ENCODE peak calls at places on chromosomes 13 and 19, in seven cellular contexts. P, N, U, T, M, S and A are unnamed samples.

GRCh38 chr19:16213076-16213475 is 15.4 kb downstream of the AP1M1 start:
- DNase-seq in P (no peak), N (no peak), U (peak; percentile 23), T (no peak), M (no peak), S (no peak), A (no peak)

GRCh38 chr13:50592412-50593145 is 250.9 kb downstream of the DLEU7 start:
- DNase-seq in P (no peak), N (no peak), U (peak; percentile 77), T (no peak), M (no peak), S (no peak), A (no peak)

GRCh38 chr19:55452381-55453325 is 8.8 kb downstream of the ISOC2 start:
- DNase-seq in P (peak; percentile 24), N (no peak), U (peak; percentile 42), T (peak; percentile 72), M (peak; percentile 80), S (peak; percentile 80), A (peak; percentile 97)

GRCh38 chr13:103866041-103866440 is 799.8 kb upstream of the SLC10A2 start:
- DNase-seq in P (no peak), N (no peak), U (no peak), T (no peak), M (no peak), S (no peak), A (no peak)

GRCh38 chr19:54155694-54156093 is 3.8 kb downstream of the LENG1 start:
- DNase-seq in P (no peak), N (no peak), U (no peak), T (no peak), M (no peak), S (no peak), A (no peak)

GRCh38 chr13:27289016-27289665 is 18.5 kb downstream of the RASL11A start:
- DNase-seq in P (no peak), N (no peak), U (no peak), T (no peak), M (no peak), S (no peak), A (peak; percentile 58)

GRCh38 chr19:3082331-3082730 is 11.8 kb upstream of the GNA11 start:
- DNase-seq in P (no peak), N (no peak), U (no peak), T (no peak), M (no peak), S (no peak), A (no peak)

GRCh38 chr13:113489171-113489548 is 1.4 kb downstream of the DCUN1D2 start:
- DNase-seq in P (no peak), N (no peak), U (no peak), T (no peak), M (no peak), S (no peak), A (no peak)

GRCh38 chr13:33138441-33138840 is 122.2 kb downstream of the KL start:
- DNase-seq in P (no peak), N (no peak), U (no peak), T (no peak), M (no peak), S (no peak), A (no peak)

GRCh38 chr13:65453982-65454381 is 1776.2 kb downstream of the PCDH9 start:
- DNase-seq in P (no peak), N (no peak), U (no peak), T (no peak), M (no peak), S (no peak), A (no peak)

GRCh38 chr19:44939668-44940067 is 2.4 kb upstream of the APOC4 start:
- DNase-seq in P (no peak), N (no peak), U (no peak), T (no peak), M (no peak), S (no peak), A (no peak)

GRCh38 chr19:6092329-6093286 is 17.7 kb downstream of the RFX2 start:
- DNase-seq in P (no peak), N (no peak), U (peak; percentile 87), T (peak; percentile 74), M (peak; percentile 98), S (peak; percentile 74), A (peak; percentile 66)

GRCh38 chr13:30906411-30906990 is 430 bp downstream of the MEDAG start:
- DNase-seq in P (no peak), N (no peak), U (peak; percentile 22), T (no peak), M (peak; percentile 81), S (no peak), A (no peak)

GRCh38 chr13:33235564-33235963 is 50.0 kb downstream of the STARD13 start:
- DNase-seq in P (no peak), N (no peak), U (peak; percentile 55), T (no peak), M (no peak), S (no peak), A (no peak)

GRCh38 chr13:62320129-62320724 is 904.6 kb upstream of the PCDH20 start:
- DNase-seq in P (no peak), N (no peak), U (peak; percentile 5), T (no peak), M (no peak), S (peak; percentile 54), A (peak; percentile 13)

GRCh38 chr19:44401108-44401786 is at the start of gene ZNF285:
- DNase-seq in P (peak; percentile 50), N (peak; percentile 76), U (peak; percentile 97), T (peak; percentile 84), M (peak; percentile 84), S (no peak), A (peak; percentile 87)

GRCh38 chr19:18205180-18205915 is 1.5 kb upstream of the RAB3A start:
- DNase-seq in P (peak; percentile 23), N (peak; percentile 72), U (peak; percentile 79), T (peak; percentile 91), M (peak; percentile 91), S (no peak), A (peak; percentile 58)

GRCh38 chr19:32363175-32363574 is 17.8 kb downstream of the ZNF507 start:
- DNase-seq in P (no peak), N (no peak), U (no peak), T (no peak), M (no peak), S (no peak), A (no peak)

GRCh38 chr13:26656919-26657318 is 99.4 kb downstream of the WASF3 start:
- DNase-seq in P (no peak), N (no peak), U (peak; percentile 74), T (no peak), M (no peak), S (no peak), A (no peak)

GRCh38 chr19:17680235-17680722 is 7.9 kb downstream of the UNC13A start:
- DNase-seq in P (peak; percentile 51), N (peak; percentile 76), U (peak; percentile 62), T (peak; percentile 58), M (peak; percentile 89), S (no peak), A (no peak)

GRCh38 chr13:27960362-27961226 is 8.5 kb downstream of the CDX2 start:
- DNase-seq in P (no peak), N (no peak), U (no peak), T (no peak), M (no peak), S (peak; percentile 79), A (no peak)

GRCh38 chr19:41887711-41888382 is 4.9 kb downstream of the ARHGEF1 start:
- DNase-seq in P (peak; percentile 88), N (no peak), U (no peak), T (no peak), M (no peak), S (no peak), A (peak; percentile 40)

GRCh38 chr19:38792250-38793111 is 3.5 kb downstream of the LGALS7B start:
- DNase-seq in P (no peak), N (no peak), U (no peak), T (no peak), M (no peak), S (no peak), A (no peak)

GRCh38 chr19:27794444-27795042 is 1418.4 kb downstream of the UQCRFS1 start:
- DNase-seq in P (no peak), N (peak; percentile 17), U (peak; percentile 46), T (no peak), M (no peak), S (no peak), A (no peak)

GRCh38 chr19:16470911-16471811 is 609 bp downstream of the EPS15L1 start:
- DNase-seq in P (no peak), N (no peak), U (peak; percentile 59), T (no peak), M (no peak), S (no peak), A (no peak)

GRCh38 chr13:43783820-43784219 is 3.0 kb downstream of the ENOX1 start:
- DNase-seq in P (no peak), N (no peak), U (peak; percentile 61), T (no peak), M (no peak), S (peak; percentile 49), A (no peak)